ENCODE peak calls at places on chromosomes 7 and 10, in seven cellular contexts. One of them, this sample, is unnamed.

GRCh38 chr7:129721139-129721538 is 109.6 kb downstream of the NRF1 start:
- DNase-seq in hepatocyte: no peak
- DNase-seq in body of pancreas: no peak
- DNase-seq in RCC 7860: no peak
- DNase-seq in fibroblast of the conjunctiva: no peak
- DNase-seq in MCF 10A: no peak
- DNase-seq in NCI-H524: no peak
- DNase-seq in this sample: peak

GRCh38 chr7:97016392-97017196 is 8.0 kb downstream of the DLX5 start:
- DNase-seq in MCF 10A: no peak
- DNase-seq in fibroblast of the conjunctiva: no peak
- DNase-seq in NCI-H524: peak
- DNase-seq in body of pancreas: no peak
- DNase-seq in hepatocyte: peak
- DNase-seq in RCC 7860: no peak
- DNase-seq in this sample: no peak

GRCh38 chr10:43855667-43856210 is 207.1 kb upstream of the ZNF32 start:
- DNase-seq in NCI-H524: peak
- DNase-seq in body of pancreas: no peak
- DNase-seq in MCF 10A: no peak
- DNase-seq in fibroblast of the conjunctiva: no peak
- DNase-seq in hepatocyte: no peak
- DNase-seq in RCC 7860: no peak
- DNase-seq in this sample: no peak

GRCh38 chr10:115432188-115432819 is 339.1 kb downstream of the ATRNL1 start:
- DNase-seq in MCF 10A: peak
- DNase-seq in body of pancreas: no peak
- DNase-seq in RCC 7860: peak
- DNase-seq in hepatocyte: peak
- DNase-seq in fibroblast of the conjunctiva: peak
- DNase-seq in NCI-H524: peak
- DNase-seq in this sample: peak

GRCh38 chr7:129561677-129562424 is 49.7 kb upstream of the NRF1 start:
- DNase-seq in MCF 10A: no peak
- DNase-seq in body of pancreas: no peak
- DNase-seq in fibroblast of the conjunctiva: no peak
- DNase-seq in NCI-H524: no peak
- DNase-seq in hepatocyte: no peak
- DNase-seq in RCC 7860: no peak
- DNase-seq in this sample: no peak

GRCh38 chr10:91536101-91536500 is 96.8 kb downstream of the PPP1R3C start:
- DNase-seq in body of pancreas: peak
- DNase-seq in hepatocyte: no peak
- DNase-seq in NCI-H524: peak
- DNase-seq in RCC 7860: no peak
- DNase-seq in MCF 10A: no peak
- DNase-seq in fibroblast of the conjunctiva: no peak
- DNase-seq in this sample: no peak

GRCh38 chr7:12594122-12594897 is 23.8 kb downstream of the SCIN start:
- DNase-seq in MCF 10A: peak
- DNase-seq in hepatocyte: no peak
- DNase-seq in body of pancreas: no peak
- DNase-seq in fibroblast of the conjunctiva: no peak
- DNase-seq in NCI-H524: no peak
- DNase-seq in RCC 7860: no peak
- DNase-seq in this sample: no peak

GRCh38 chr7:140463111-140463510 is 16.2 kb downstream of the MKRN1 start:
- DNase-seq in NCI-H524: no peak
- DNase-seq in RCC 7860: no peak
- DNase-seq in hepatocyte: no peak
- DNase-seq in body of pancreas: no peak
- DNase-seq in MCF 10A: no peak
- DNase-seq in fibroblast of the conjunctiva: no peak
- DNase-seq in this sample: no peak

GRCh38 chr7:901388-902154 is 25.2 kb downstream of the GET4 start:
- DNase-seq in NCI-H524: peak
- DNase-seq in RCC 7860: peak
- DNase-seq in hepatocyte: peak
- DNase-seq in fibroblast of the conjunctiva: peak
- DNase-seq in body of pancreas: peak
- DNase-seq in MCF 10A: peak
- DNase-seq in this sample: no peak

GRCh38 chr7:91789558-91789957 is 90.9 kb downstream of the MTERF1 start:
- DNase-seq in RCC 7860: no peak
- DNase-seq in body of pancreas: no peak
- DNase-seq in NCI-H524: no peak
- DNase-seq in hepatocyte: no peak
- DNase-seq in MCF 10A: no peak
- DNase-seq in fibroblast of the conjunctiva: no peak
- DNase-seq in this sample: no peak

GRCh38 chr7:103573479-103574058 is 127.6 kb upstream of the SLC26A5 start:
- DNase-seq in MCF 10A: peak
- DNase-seq in NCI-H524: peak
- DNase-seq in hepatocyte: peak
- DNase-seq in body of pancreas: no peak
- DNase-seq in RCC 7860: peak
- DNase-seq in fibroblast of the conjunctiva: peak
- DNase-seq in this sample: no peak

GRCh38 chr10:86968271-86968993 is at the start of gene ADIRF:
- DNase-seq in RCC 7860: no peak
- DNase-seq in MCF 10A: peak
- DNase-seq in body of pancreas: peak
- DNase-seq in NCI-H524: peak
- DNase-seq in hepatocyte: peak
- DNase-seq in fibroblast of the conjunctiva: no peak
- DNase-seq in this sample: no peak

GRCh38 chr10:132397036-132397541 is at the start of gene PWWP2B:
- DNase-seq in fibroblast of the conjunctiva: no peak
- DNase-seq in hepatocyte: peak
- DNase-seq in NCI-H524: no peak
- DNase-seq in MCF 10A: no peak
- DNase-seq in body of pancreas: peak
- DNase-seq in RCC 7860: no peak
- DNase-seq in this sample: no peak

GRCh38 chr7:148325208-148325607 is 265.4 kb upstream of the C7orf33 start:
- DNase-seq in NCI-H524: no peak
- DNase-seq in RCC 7860: no peak
- DNase-seq in body of pancreas: no peak
- DNase-seq in MCF 10A: no peak
- DNase-seq in fibroblast of the conjunctiva: peak
- DNase-seq in hepatocyte: no peak
- DNase-seq in this sample: no peak

GRCh38 chr7:81501220-81501619 is 268.6 kb downstream of the HGF start:
- DNase-seq in hepatocyte: peak
- DNase-seq in body of pancreas: no peak
- DNase-seq in RCC 7860: peak
- DNase-seq in MCF 10A: peak
- DNase-seq in fibroblast of the conjunctiva: peak
- DNase-seq in NCI-H524: peak
- DNase-seq in this sample: no peak

GRCh38 chr7:80386686-80387085 is 125.2 kb downstream of the GNAT3 start:
- DNase-seq in fibroblast of the conjunctiva: no peak
- DNase-seq in RCC 7860: no peak
- DNase-seq in hepatocyte: no peak
- DNase-seq in NCI-H524: no peak
- DNase-seq in body of pancreas: no peak
- DNase-seq in MCF 10A: no peak
- DNase-seq in this sample: no peak

GRCh38 chr10:9951481-9952257 is 1066.0 kb upstream of the CELF2 start:
- DNase-seq in fibroblast of the conjunctiva: no peak
- DNase-seq in NCI-H524: no peak
- DNase-seq in body of pancreas: no peak
- DNase-seq in RCC 7860: no peak
- DNase-seq in hepatocyte: no peak
- DNase-seq in MCF 10A: no peak
- DNase-seq in this sample: no peak

GRCh38 chr7:121525155-121525819 is 129.2 kb upstream of the FAM3C start:
- DNase-seq in body of pancreas: no peak
- DNase-seq in MCF 10A: no peak
- DNase-seq in NCI-H524: no peak
- DNase-seq in hepatocyte: no peak
- DNase-seq in fibroblast of the conjunctiva: no peak
- DNase-seq in RCC 7860: no peak
- DNase-seq in this sample: no peak

GRCh38 chr7:39589323-39590111 is 23.3 kb downstream of the YAE1 start:
- DNase-seq in MCF 10A: peak
- DNase-seq in body of pancreas: no peak
- DNase-seq in NCI-H524: peak
- DNase-seq in fibroblast of the conjunctiva: peak
- DNase-seq in RCC 7860: peak
- DNase-seq in hepatocyte: peak
- DNase-seq in this sample: peak

GRCh38 chr10:78847486-78847885 is 221.3 kb upstream of the ZMIZ1 start:
- DNase-seq in body of pancreas: no peak
- DNase-seq in hepatocyte: no peak
- DNase-seq in NCI-H524: no peak
- DNase-seq in fibroblast of the conjunctiva: no peak
- DNase-seq in RCC 7860: no peak
- DNase-seq in MCF 10A: no peak
- DNase-seq in this sample: no peak

GRCh38 chr10:90652519-90652918 is 205.3 kb downstream of the HTR7 start:
- DNase-seq in body of pancreas: peak
- DNase-seq in RCC 7860: peak
- DNase-seq in NCI-H524: no peak
- DNase-seq in MCF 10A: peak
- DNase-seq in fibroblast of the conjunctiva: no peak
- DNase-seq in hepatocyte: peak
- DNase-seq in this sample: no peak

GRCh38 chr7:2802082-2802481 is 42.0 kb downstream of the GNA12 start:
- DNase-seq in MCF 10A: no peak
- DNase-seq in NCI-H524: no peak
- DNase-seq in fibroblast of the conjunctiva: no peak
- DNase-seq in hepatocyte: no peak
- DNase-seq in body of pancreas: no peak
- DNase-seq in RCC 7860: no peak
- DNase-seq in this sample: peak

GRCh38 chr10:93062499-93063216 is 2.1 kb downstream of the CYP26C1 start:
- DNase-seq in RCC 7860: no peak
- DNase-seq in hepatocyte: peak
- DNase-seq in body of pancreas: no peak
- DNase-seq in NCI-H524: no peak
- DNase-seq in MCF 10A: no peak
- DNase-seq in fibroblast of the conjunctiva: no peak
- DNase-seq in this sample: no peak

GRCh38 chr10:48976208-48976607 is 36.6 kb upstream of the LRRC18 start:
- DNase-seq in MCF 10A: peak
- DNase-seq in NCI-H524: peak
- DNase-seq in fibroblast of the conjunctiva: no peak
- DNase-seq in hepatocyte: peak
- DNase-seq in RCC 7860: peak
- DNase-seq in body of pancreas: no peak
- DNase-seq in this sample: no peak

GRCh38 chr7:151244871-151245346 is 3.6 kb downstream of the SMARCD3 start:
- DNase-seq in NCI-H524: no peak
- DNase-seq in RCC 7860: no peak
- DNase-seq in MCF 10A: no peak
- DNase-seq in fibroblast of the conjunctiva: no peak
- DNase-seq in hepatocyte: no peak
- DNase-seq in body of pancreas: no peak
- DNase-seq in this sample: no peak

GRCh38 chr7:151679073-151679708 is 159.5 kb upstream of the RHEB start:
- DNase-seq in body of pancreas: no peak
- DNase-seq in NCI-H524: no peak
- DNase-seq in RCC 7860: no peak
- DNase-seq in hepatocyte: no peak
- DNase-seq in fibroblast of the conjunctiva: no peak
- DNase-seq in MCF 10A: no peak
- DNase-seq in this sample: no peak

GRCh38 chr7:123748171-123748733 is 551 bp downstream of the WASL start:
- DNase-seq in RCC 7860: no peak
- DNase-seq in hepatocyte: peak
- DNase-seq in body of pancreas: peak
- DNase-seq in NCI-H524: no peak
- DNase-seq in MCF 10A: peak
- DNase-seq in fibroblast of the conjunctiva: peak
- DNase-seq in this sample: no peak

This sample was measured in foreskin keratinocyte.